ENCODE peak calls at places on chromosomes 16 and 17, in four cellular contexts. One of them, this sample, is unnamed.

GRCh38 chr17:19492140-19492539 is 41.5 kb upstream of the SLC47A1 start:
- DNase-seq in dorsolateral prefrontal cortex: no peak
- DNase-seq in BE2C: no peak
- DNase-seq in fibroblast of pulmonary artery: no peak
- DNase-seq in this sample: no peak

GRCh38 chr17:72118588-72119279 is 2.1 kb upstream of the SOX9 start:
- DNase-seq in dorsolateral prefrontal cortex: no peak
- DNase-seq in BE2C: peak; percentile 80
- DNase-seq in fibroblast of pulmonary artery: peak; percentile 90
- DNase-seq in this sample: peak; percentile 82

GRCh38 chr17:31216053-31216751 is 80.8 kb downstream of the OMG start:
- DNase-seq in dorsolateral prefrontal cortex: no peak
- DNase-seq in BE2C: no peak
- DNase-seq in fibroblast of pulmonary artery: peak; percentile 85
- DNase-seq in this sample: no peak

GRCh38 chr16:79293831-79294230 is 306.7 kb downstream of the MAF start:
- DNase-seq in dorsolateral prefrontal cortex: no peak
- DNase-seq in BE2C: no peak
- DNase-seq in fibroblast of pulmonary artery: no peak
- DNase-seq in this sample: no peak

GRCh38 chr16:65038125-65038524 is 83.7 kb downstream of the CDH11 start:
- DNase-seq in dorsolateral prefrontal cortex: no peak
- DNase-seq in BE2C: no peak
- DNase-seq in fibroblast of pulmonary artery: no peak
- DNase-seq in this sample: no peak

GRCh38 chr16:21001262-21001661 is 100.7 kb downstream of the LYRM1 start:
- DNase-seq in dorsolateral prefrontal cortex: no peak
- DNase-seq in BE2C: peak; percentile 24
- DNase-seq in fibroblast of pulmonary artery: peak; percentile 32
- DNase-seq in this sample: no peak

GRCh38 chr16:17364319-17365210 is 106.2 kb downstream of the XYLT1 start:
- DNase-seq in dorsolateral prefrontal cortex: no peak
- DNase-seq in BE2C: no peak
- DNase-seq in fibroblast of pulmonary artery: peak; percentile 85
- DNase-seq in this sample: no peak

GRCh38 chr16:11256657-11257130 is 690 bp upstream of the SOCS1 start:
- DNase-seq in dorsolateral prefrontal cortex: no peak
- DNase-seq in BE2C: peak; percentile 55
- DNase-seq in fibroblast of pulmonary artery: peak; percentile 33
- DNase-seq in this sample: peak; percentile 75

GRCh38 chr17:6940186-6940649 is 55.6 kb upstream of the ALOX12 start:
- DNase-seq in dorsolateral prefrontal cortex: no peak
- DNase-seq in BE2C: no peak
- DNase-seq in fibroblast of pulmonary artery: no peak
- DNase-seq in this sample: no peak

GRCh38 chr17:29048440-29049360 is 5.8 kb downstream of the PIPOX start:
- DNase-seq in dorsolateral prefrontal cortex: no peak
- DNase-seq in BE2C: peak; percentile 93
- DNase-seq in fibroblast of pulmonary artery: no peak
- DNase-seq in this sample: peak; percentile 73

GRCh38 chr17:69654981-69655581 is 240.6 kb downstream of the MAP2K6 start:
- DNase-seq in dorsolateral prefrontal cortex: no peak
- DNase-seq in BE2C: no peak
- DNase-seq in fibroblast of pulmonary artery: peak; percentile 68
- DNase-seq in this sample: no peak

GRCh38 chr17:3920940-3921852 is 4.9 kb upstream of the P2RX1 start:
- DNase-seq in dorsolateral prefrontal cortex: no peak
- DNase-seq in BE2C: no peak
- DNase-seq in fibroblast of pulmonary artery: no peak
- DNase-seq in this sample: no peak

GRCh38 chr16:68954871-68955635 is 111.7 kb downstream of the TANGO6 start:
- DNase-seq in dorsolateral prefrontal cortex: no peak
- DNase-seq in BE2C: no peak
- DNase-seq in fibroblast of pulmonary artery: no peak
- DNase-seq in this sample: no peak

GRCh38 chr16:27778171-27778925 is 228.4 kb downstream of the KATNIP start:
- DNase-seq in dorsolateral prefrontal cortex: no peak
- DNase-seq in BE2C: no peak
- DNase-seq in fibroblast of pulmonary artery: no peak
- DNase-seq in this sample: no peak

GRCh38 chr17:41449008-41449407 is 8.2 kb upstream of the KRT38 start:
- DNase-seq in dorsolateral prefrontal cortex: no peak
- DNase-seq in BE2C: no peak
- DNase-seq in fibroblast of pulmonary artery: no peak
- DNase-seq in this sample: no peak

GRCh38 chr17:80419255-80419654 is 4.3 kb downstream of the ENDOV start:
- DNase-seq in dorsolateral prefrontal cortex: no peak
- DNase-seq in BE2C: no peak
- DNase-seq in fibroblast of pulmonary artery: no peak
- DNase-seq in this sample: no peak

GRCh38 chr16:56617212-56618085 is 8.1 kb upstream of the MT1E start:
- DNase-seq in dorsolateral prefrontal cortex: no peak
- DNase-seq in BE2C: no peak
- DNase-seq in fibroblast of pulmonary artery: peak; percentile 68
- DNase-seq in this sample: no peak

GRCh38 chr17:11290814-11291213 is 49.8 kb downstream of the SHISA6 start:
- DNase-seq in dorsolateral prefrontal cortex: no peak
- DNase-seq in BE2C: no peak
- DNase-seq in fibroblast of pulmonary artery: no peak
- DNase-seq in this sample: no peak

GRCh38 chr17:5893741-5894140 is 176.4 kb upstream of the WSCD1 start:
- DNase-seq in dorsolateral prefrontal cortex: no peak
- DNase-seq in BE2C: no peak
- DNase-seq in fibroblast of pulmonary artery: no peak
- DNase-seq in this sample: no peak

GRCh38 chr17:63531022-63531965 is 8.1 kb downstream of the KCNH6 start:
- DNase-seq in dorsolateral prefrontal cortex: no peak
- DNase-seq in BE2C: peak; percentile 72
- DNase-seq in fibroblast of pulmonary artery: no peak
- DNase-seq in this sample: no peak

GRCh38 chr16:83898463-83899271 is at the start of gene MLYCD:
- DNase-seq in dorsolateral prefrontal cortex: peak; percentile 78
- DNase-seq in BE2C: peak; percentile 84
- DNase-seq in fibroblast of pulmonary artery: peak; percentile 71
- DNase-seq in this sample: peak; percentile 85

GRCh38 chr17:71399649-71400048 is 721.2 kb upstream of the SOX9 start:
- DNase-seq in dorsolateral prefrontal cortex: no peak
- DNase-seq in BE2C: no peak
- DNase-seq in fibroblast of pulmonary artery: no peak
- DNase-seq in this sample: no peak

GRCh38 chr16:70754371-70754770 is 46.6 kb downstream of the VAC14 start:
- DNase-seq in dorsolateral prefrontal cortex: no peak
- DNase-seq in BE2C: no peak
- DNase-seq in fibroblast of pulmonary artery: no peak
- DNase-seq in this sample: no peak

GRCh38 chr16:79811541-79811940 is 211.0 kb upstream of the MAF start:
- DNase-seq in dorsolateral prefrontal cortex: no peak
- DNase-seq in BE2C: no peak
- DNase-seq in fibroblast of pulmonary artery: no peak
- DNase-seq in this sample: no peak

GRCh38 chr16:15635926-15636325 is 7.0 kb downstream of the MARF1 start:
- DNase-seq in dorsolateral prefrontal cortex: no peak
- DNase-seq in BE2C: no peak
- DNase-seq in fibroblast of pulmonary artery: no peak
- DNase-seq in this sample: no peak

GRCh38 chr17:38345743-38346142 is 2.0 kb upstream of the GPR179 start:
- DNase-seq in dorsolateral prefrontal cortex: no peak
- DNase-seq in BE2C: no peak
- DNase-seq in fibroblast of pulmonary artery: no peak
- DNase-seq in this sample: no peak

GRCh38 chr16:50498756-50499155 is 49.4 kb upstream of the NKD1 start:
- DNase-seq in dorsolateral prefrontal cortex: no peak
- DNase-seq in BE2C: no peak
- DNase-seq in fibroblast of pulmonary artery: peak; percentile 2
- DNase-seq in this sample: peak; percentile 29

GRCh38 chr16:27920391-27920891 is 143.1 kb downstream of the GSG1L start:
- DNase-seq in dorsolateral prefrontal cortex: no peak
- DNase-seq in BE2C: peak; percentile 87
- DNase-seq in fibroblast of pulmonary artery: no peak
- DNase-seq in this sample: no peak

GRCh38 chr16:23092072-23092800 is 57.0 kb downstream of the USP31 start:
- DNase-seq in dorsolateral prefrontal cortex: no peak
- DNase-seq in BE2C: no peak
- DNase-seq in fibroblast of pulmonary artery: no peak
- DNase-seq in this sample: no peak

GRCh38 chr16:88348377-88349152 is 34.2 kb upstream of the ZNF469 start:
- DNase-seq in dorsolateral prefrontal cortex: no peak
- DNase-seq in BE2C: no peak
- DNase-seq in fibroblast of pulmonary artery: no peak
- DNase-seq in this sample: no peak
- TF ChIP-seq CTCF in dorsolateral prefrontal cortex: no peak
- TF ChIP-seq CTCF in BE2C: no peak
- TF ChIP-seq CTCF in fibroblast of pulmonary artery: no peak
- TF ChIP-seq CTCF in this sample: no peak

DNA sequence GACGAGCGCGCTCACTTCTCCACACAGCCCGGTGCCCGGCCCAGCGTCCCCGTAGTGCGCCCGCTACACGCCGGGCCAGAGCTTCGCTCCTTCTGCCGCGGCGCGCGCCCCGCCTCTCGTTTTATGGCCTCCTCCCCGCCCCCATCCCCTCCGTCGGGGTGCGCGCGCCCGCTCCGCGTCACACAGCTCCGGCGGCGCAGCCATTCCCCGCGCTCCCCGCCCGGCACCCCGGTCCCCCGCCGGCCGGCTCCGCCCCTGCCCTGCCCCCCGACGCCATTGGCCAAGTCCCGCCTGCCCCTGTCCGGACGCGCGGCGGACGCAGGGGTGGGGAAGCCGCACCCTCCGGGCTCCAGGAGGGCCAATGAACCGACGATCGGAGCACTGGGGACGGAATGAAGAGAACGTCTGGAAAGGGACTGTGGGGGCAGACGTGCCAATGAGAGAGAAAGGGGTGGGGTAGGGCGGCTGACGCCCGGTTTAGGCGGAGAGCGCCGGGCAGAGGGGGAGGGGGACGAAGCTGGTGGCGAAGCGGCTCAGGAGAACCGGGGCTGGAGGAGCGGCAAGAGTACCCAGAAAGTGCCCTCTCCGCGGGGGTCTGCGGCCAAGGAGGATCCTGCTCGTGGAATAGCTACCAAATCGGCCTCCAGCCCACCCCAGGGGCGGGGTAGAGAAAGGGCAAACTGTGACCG is at the start of gene TOB1:
- DNase-seq in dorsolateral prefrontal cortex: peak; percentile 95
- DNase-seq in BE2C: peak; percentile 100
- DNase-seq in fibroblast of pulmonary artery: peak; percentile 96
- DNase-seq in this sample: peak; percentile 98
- TF ChIP-seq CTCF in dorsolateral prefrontal cortex: no peak
- TF ChIP-seq CTCF in BE2C: no peak
- TF ChIP-seq CTCF in fibroblast of pulmonary artery: no peak
- TF ChIP-seq CTCF in this sample: no peak

GRCh38 chr17:58141505-58141904 is 6.7 kb upstream of the OR4D1 start:
- DNase-seq in dorsolateral prefrontal cortex: no peak
- DNase-seq in BE2C: no peak
- DNase-seq in fibroblast of pulmonary artery: no peak
- DNase-seq in this sample: no peak

DNA sequence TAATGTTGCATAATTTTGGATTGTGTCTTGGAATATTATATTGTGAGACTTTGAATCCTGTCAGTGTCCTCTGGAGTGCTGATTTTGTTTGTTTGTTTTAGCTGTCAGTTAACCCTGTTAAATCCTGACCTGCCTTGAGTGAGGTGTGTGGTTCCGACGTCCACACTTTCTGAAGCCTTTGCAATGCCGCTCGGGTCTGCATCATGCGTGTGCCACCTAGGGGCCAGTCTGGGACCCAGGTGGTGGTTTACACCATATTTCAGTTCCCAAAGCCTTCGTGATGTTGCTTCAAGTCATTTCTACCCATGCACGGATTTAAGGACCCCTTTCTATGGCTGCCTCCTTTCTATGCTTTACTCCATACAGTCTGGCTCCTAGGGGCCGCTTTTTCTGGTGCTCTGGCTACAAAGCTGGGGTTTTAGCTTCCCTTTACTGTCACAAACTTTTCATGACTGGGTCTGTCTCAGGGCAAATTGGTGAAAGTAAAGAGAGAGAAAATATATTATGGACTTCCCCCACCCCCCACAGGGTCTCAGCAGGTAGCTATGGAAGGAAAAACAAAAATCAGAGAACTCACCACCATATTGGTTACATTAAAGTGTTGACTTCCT is 11.4 kb upstream of the OR4D1 start:
- DNase-seq in dorsolateral prefrontal cortex: no peak
- DNase-seq in BE2C: peak; percentile 49
- DNase-seq in fibroblast of pulmonary artery: no peak
- DNase-seq in this sample: no peak
- TF ChIP-seq CTCF in dorsolateral prefrontal cortex: no peak
- TF ChIP-seq CTCF in BE2C: peak; percentile 77
- TF ChIP-seq CTCF in fibroblast of pulmonary artery: peak; percentile 46
- TF ChIP-seq CTCF in this sample: peak; percentile 61

GRCh38 chr16:87077750-87078127 is 239.5 kb downstream of the C16orf95 start:
- DNase-seq in dorsolateral prefrontal cortex: no peak
- DNase-seq in BE2C: no peak
- DNase-seq in fibroblast of pulmonary artery: no peak
- DNase-seq in this sample: peak; percentile 56

GRCh38 chr16:87075319-87075860 is 241.8 kb downstream of the C16orf95 start:
- DNase-seq in dorsolateral prefrontal cortex: no peak
- DNase-seq in BE2C: no peak
- DNase-seq in fibroblast of pulmonary artery: no peak
- DNase-seq in this sample: peak; percentile 49

GRCh38 chr16:87076331-87076949 is 240.8 kb downstream of the C16orf95 start:
- DNase-seq in dorsolateral prefrontal cortex: no peak
- DNase-seq in BE2C: no peak
- DNase-seq in fibroblast of pulmonary artery: no peak
- DNase-seq in this sample: peak; percentile 39

GRCh38 chr16:87074635-87075318 is 242.4 kb downstream of the C16orf95 start:
- DNase-seq in dorsolateral prefrontal cortex: no peak
- DNase-seq in BE2C: no peak
- DNase-seq in fibroblast of pulmonary artery: no peak
- DNase-seq in this sample: peak; percentile 40

GRCh38 chr16:87076950-87077749 is 240.0 kb downstream of the C16orf95 start:
- DNase-seq in dorsolateral prefrontal cortex: no peak
- DNase-seq in BE2C: peak; percentile 64
- DNase-seq in fibroblast of pulmonary artery: peak; percentile 66
- DNase-seq in this sample: peak; percentile 66
- TF ChIP-seq CTCF in dorsolateral prefrontal cortex: peak; percentile 26
- TF ChIP-seq CTCF in BE2C: peak; percentile 68
- TF ChIP-seq CTCF in fibroblast of pulmonary artery: peak; percentile 69
- TF ChIP-seq CTCF in this sample: peak; percentile 69